ENCODE peak calls at places on chromosomes 5 and 9, in eight cellular contexts. R is right atrium auricular region; D is LoVo; K is EL; P is immature natural killer cell; H is ACHN; G is keratinocyte; Y is effector CD8-positive, alpha-beta T cell. M is an unnamed sample.

GRCh38 chr5:44443172-44443571 is 54.0 kb upstream of the FGF10 start:
- DNase-seq in D (no peak), P (no peak), R (no peak), K (no peak), H (no peak), G (no peak), Y (no peak), M (no peak)

GRCh38 chr5:6188344-6188743 is 190.0 kb downstream of the MED10 start:
- DNase-seq in Y (no peak), G (no peak), D (no peak), P (no peak), R (peak), K (no peak), H (no peak), M (no peak)

GRCh38 chr9:86795047-86795437 is 152.3 kb downstream of the GAS1 start:
- DNase-seq in Y (no peak), D (no peak), H (no peak), P (no peak), R (no peak), G (no peak), K (no peak), M (no peak)

GRCh38 chr5:84861306-84861705 is 476.6 kb upstream of the EDIL3 start:
- DNase-seq in G (no peak), R (no peak), Y (no peak), H (no peak), P (no peak), D (no peak), K (no peak), M (no peak)

GRCh38 chr5:132751444-132751843 is 4.2 kb downstream of the CCNI2 start:
- DNase-seq in P (no peak), H (no peak), Y (no peak), D (no peak), K (no peak), R (peak), G (no peak), M (no peak)

GRCh38 chr9:125475385-125475784 is 213.8 kb downstream of the GAPVD1 start:
- DNase-seq in D (no peak), P (no peak), R (no peak), K (no peak), Y (no peak), G (no peak), H (no peak), M (no peak)

GRCh38 chr5:79924936-79925893 is 65.8 kb downstream of the MTX3 start:
- DNase-seq in K (peak), R (no peak), H (peak), G (no peak), D (no peak), P (no peak), Y (no peak), M (no peak)

GRCh38 chr9:109793196-109793595 is 13.2 kb downstream of the PALM2AKAP2 start:
- DNase-seq in K (peak), P (no peak), H (peak), R (no peak), Y (no peak), D (peak), G (peak), M (no peak)

GRCh38 chr5:180644825-180645608 is 4.4 kb downstream of the FLT4 start:
- DNase-seq in R (no peak), D (no peak), K (no peak), P (no peak), G (no peak), Y (no peak), H (no peak), M (no peak)

GRCh38 chr5:120942551-120942950 is 478.5 kb downstream of the PRR16 start:
- DNase-seq in G (no peak), K (peak), D (no peak), H (no peak), R (no peak), Y (no peak), P (no peak), M (no peak)

GRCh38 chr5:2740849-2741555 is 10.5 kb downstream of the IRX2 start:
- DNase-seq in R (no peak), Y (no peak), G (no peak), P (no peak), H (no peak), K (no peak), D (no peak), M (no peak)

GRCh38 chr9:31821583-31821982 is 562.9 kb upstream of the ACO1 start:
- DNase-seq in P (no peak), D (no peak), G (no peak), Y (no peak), H (no peak), R (no peak), K (no peak), M (no peak)

GRCh38 chr5:73030995-73031394 is 75.2 kb downstream of the FCHO2 start:
- DNase-seq in K (peak), R (no peak), H (peak), D (no peak), P (no peak), G (peak), Y (no peak), M (no peak)

GRCh38 chr9:109467936-109468335 is 30.2 kb downstream of the PTPN3 start:
- DNase-seq in D (no peak), K (no peak), H (no peak), Y (no peak), G (no peak), P (no peak), R (no peak), M (no peak)

GRCh38 chr5:110790673-110791072 is 51.9 kb downstream of the SLC25A46 start:
- DNase-seq in Y (no peak), H (no peak), G (no peak), R (no peak), D (no peak), P (no peak), K (peak), M (no peak)

GRCh38 chr9:26012797-26013594 is 334.8 kb upstream of the TUSC1 start:
- DNase-seq in P (no peak), R (no peak), H (peak), Y (no peak), G (no peak), D (no peak), K (peak), M (no peak)

GRCh38 chr9:137034709-137035506 is 3.0 kb upstream of the FUT7 start:
- DNase-seq in H (peak), D (peak), G (no peak), P (peak), K (peak), Y (peak), R (peak), M (peak)

GRCh38 chr9:112445196-112445595 is 41.4 kb upstream of the KIAA1958 start:
- DNase-seq in H (no peak), D (no peak), K (no peak), Y (no peak), P (no peak), R (no peak), G (no peak), M (no peak)

GRCh38 chr5:97162045-97162444 is 19.6 kb upstream of the LIX1 start:
- DNase-seq in Y (peak), P (peak), G (peak), D (peak), K (peak), H (peak), R (no peak), M (no peak)

GRCh38 chr9:69549310-69550202 is 122.6 kb downstream of the APBA1 start:
- DNase-seq in K (peak), H (peak), G (no peak), D (peak), Y (no peak), R (no peak), P (peak), M (no peak)

GRCh38 chr5:150214289-150214688 is 24.4 kb downstream of the SLC6A7 start:
- DNase-seq in K (peak), G (no peak), H (no peak), P (no peak), Y (no peak), R (peak), D (no peak), M (no peak)

GRCh38 chr5:176175101-176175852 is 62.9 kb upstream of the SIMC1 start:
- DNase-seq in R (no peak), P (no peak), G (no peak), D (no peak), K (no peak), H (no peak), Y (no peak), M (no peak)

GRCh38 chr5:176900783-176901204 is 1.6 kb upstream of the HK3 start:
- DNase-seq in H (no peak), K (no peak), D (no peak), P (no peak), R (no peak), Y (no peak), G (no peak), M (no peak)

GRCh38 chr5:111934511-111934910 is 177.5 kb upstream of the NREP start:
- DNase-seq in K (no peak), Y (no peak), G (no peak), D (no peak), H (no peak), P (no peak), R (no peak), M (no peak)

GRCh38 chr5:56211298-56211865 is 21.7 kb downstream of the ANKRD55 start:
- DNase-seq in G (no peak), H (peak), K (peak), Y (no peak), D (peak), R (no peak), P (no peak), M (no peak)

GRCh38 chr5:141521244-141521781 is 32.4 kb downstream of the PCDHGC5 start:
- DNase-seq in G (peak), H (peak), K (peak), P (no peak), D (peak), Y (no peak), R (no peak), M (no peak)

GRCh38 chr5:78221964-78222451 is 72.5 kb downstream of the AP3B1 start:
- DNase-seq in D (no peak), P (no peak), H (peak), K (peak), Y (no peak), R (no peak), G (no peak), M (no peak)

GRCh38 chr5:171770153-171770552 is 15.5 kb upstream of the SMIM23 start:
- DNase-seq in P (no peak), H (no peak), D (no peak), G (no peak), K (no peak), Y (no peak), R (peak), M (no peak)

GRCh38 chr9:37575921-37576721 is at the start of gene FBXO10:
- DNase-seq in D (no peak), H (peak), P (peak), G (no peak), Y (no peak), K (peak), R (peak), M (peak)

GRCh38 chr9:28801144-28801799 is 1228.0 kb upstream of the C9orf72 start:
- DNase-seq in D (no peak), H (peak), P (no peak), K (no peak), G (no peak), Y (no peak), R (no peak), M (no peak)

GRCh38 chr9:95381243-95381642 is 63.7 kb upstream of the FANCC start:
- DNase-seq in P (no peak), D (peak), G (no peak), R (no peak), H (no peak), Y (no peak), K (peak), M (no peak)

GRCh38 chr9:136179761-136180160 is 25.2 kb downstream of the LHX3 start:
- DNase-seq in Y (no peak), R (no peak), P (no peak), G (no peak), K (no peak), H (no peak), D (no peak), M (no peak)

M was measured in T-helper 17 cell.